ENCODE peak calls at places on chromosomes 5 and 9, in six cellular contexts. J is right lobe of liver, T is A549, N is lung, U is cardiac muscle cell, G is right atrium auricular region. V is an unnamed sample.

GRCh38 chr9:128550770-128551651 is 1.4 kb upstream of the SPTAN1 start:
- DNase-seq in T (no peak), G (peak; percentile 64), N (no peak), J (peak; percentile 69), U (no peak), V (peak; percentile 71)

GRCh38 chr9:130663258-130664171 is 879 bp upstream of the PRDM12 start:
- DNase-seq in U (no peak), J (no peak), T (peak; percentile 58), N (no peak), G (no peak), V (peak; percentile 79)

GRCh38 chr9:78298046-78298511 is 1.2 kb downstream of the PSAT1 start:
- DNase-seq in T (peak; percentile 38), N (no peak), G (peak; percentile 42), J (no peak), U (peak; percentile 40), V (peak; percentile 73)

GRCh38 chr5:23389543-23390215 is 117.7 kb upstream of the PRDM9 start:
- DNase-seq in G (no peak), T (no peak), J (no peak), U (peak; percentile 2), N (no peak), V (peak; percentile 70)

GRCh38 chr5:106019271-106019670 is 1651.5 kb downstream of the EFNA5 start:
- DNase-seq in J (no peak), G (no peak), U (no peak), N (no peak), T (no peak), V (no peak)

GRCh38 chr5:543351-543750 is 19.1 kb upstream of the SLC9A3 start:
- DNase-seq in G (no peak), N (no peak), U (no peak), T (no peak), J (no peak), V (no peak)

GRCh38 chr5:43422143-43422542 is 10.0 kb upstream of the CCL28 start:
- DNase-seq in N (no peak), G (no peak), U (no peak), T (no peak), J (no peak), V (no peak)

GRCh38 chr9:107584186-107584585 is 94.6 kb upstream of the KLF4 start:
- DNase-seq in J (no peak), G (no peak), N (no peak), T (no peak), U (no peak), V (peak; percentile 69)

GRCh38 chr9:98101868-98102273 is 17.2 kb downstream of the TRIM14 start:
- DNase-seq in U (no peak), N (no peak), J (peak; percentile 19), T (no peak), G (no peak), V (peak; percentile 54)

GRCh38 chr5:16134204-16134603 is 45.4 kb downstream of the MARCHF11 start:
- DNase-seq in J (no peak), U (no peak), T (no peak), G (no peak), N (no peak), V (no peak)

GRCh38 chr5:108515706-108516105 is 133.8 kb upstream of the FBXL17 start:
- DNase-seq in N (no peak), U (no peak), T (no peak), J (no peak), G (no peak), V (no peak)

GRCh38 chr5:147234825-147235635 is at the start of gene STK32A:
- DNase-seq in G (no peak), U (peak; percentile 80), T (no peak), J (no peak), N (peak; percentile 81), V (peak; percentile 95)

GRCh38 chr9:98019098-98019497 is 36.0 kb downstream of the ANP32B start:
- DNase-seq in N (no peak), T (no peak), U (no peak), G (no peak), J (no peak), V (no peak)

GRCh38 chr9:136621734-136622093 is 41.0 kb upstream of the EGFL7 start:
- DNase-seq in N (no peak), T (no peak), U (no peak), G (no peak), J (no peak), V (no peak)

GRCh38 chr9:83620841-83621636 is 1.9 kb upstream of the IDNK start:
- DNase-seq in J (peak; percentile 82), G (no peak), N (no peak), T (peak; percentile 63), U (peak; percentile 66), V (peak; percentile 86)

GRCh38 chr5:132679717-132680380 is 6.1 kb downstream of the IL4 start:
- DNase-seq in J (no peak), U (no peak), T (no peak), G (peak; percentile 38), N (no peak), V (peak; percentile 37)

GRCh38 chr9:131142160-131142559 is 16.8 kb downstream of the NUP214 start:
- DNase-seq in T (no peak), G (no peak), N (no peak), J (no peak), U (no peak), V (no peak)

GRCh38 chr5:125491986-125492385 is 745.5 kb upstream of the ZNF608 start:
- DNase-seq in N (no peak), G (no peak), U (no peak), T (no peak), J (no peak), V (no peak)

GRCh38 chr9:121830441-121831140 is 179.2 kb downstream of the DAB2IP start:
- DNase-seq in U (no peak), G (no peak), T (no peak), J (peak; percentile 18), N (no peak), V (peak; percentile 22)

GRCh38 chr9:129954868-129955550 is 88.0 kb downstream of the FNBP1 start:
- DNase-seq in U (no peak), J (no peak), N (no peak), T (no peak), G (peak; percentile 53), V (no peak)

GRCh38 chr5:115415143-115415491 is 118.7 kb upstream of the CCDC112 start:
- DNase-seq in N (peak; percentile 91), J (no peak), T (peak; percentile 23), G (no peak), U (peak; percentile 11), V (no peak)

GRCh38 chr5:97021416-97021815 is 85.5 kb downstream of the LNPEP start:
- DNase-seq in U (no peak), G (no peak), N (no peak), J (no peak), T (no peak), V (no peak)

GRCh38 chr5:6722015-6722414 is 8.8 kb downstream of the TENT4A start:
- DNase-seq in U (no peak), G (no peak), J (no peak), N (no peak), T (no peak), V (no peak)

GRCh38 chr5:16626696-16627264 is 10.0 kb upstream of the RETREG1 start:
- DNase-seq in G (no peak), T (no peak), J (no peak), U (no peak), N (no peak), V (no peak)

GRCh38 chr9:27442464-27442863 is 81.6 kb upstream of the IFNK start:
- DNase-seq in T (no peak), N (no peak), G (no peak), J (peak; percentile 60), U (no peak), V (no peak)

GRCh38 chr9:27451207-27451792 is 72.8 kb upstream of the IFNK start:
- DNase-seq in U (no peak), T (no peak), J (no peak), N (no peak), G (no peak), V (no peak)

GRCh38 chr9:27445057-27445990 is 78.8 kb upstream of the IFNK start:
- DNase-seq in G (no peak), J (no peak), N (no peak), U (no peak), T (no peak), V (no peak)

GRCh38 chr9:27450752-27451151 is 73.3 kb upstream of the IFNK start:
- DNase-seq in G (no peak), U (no peak), T (no peak), N (no peak), J (no peak), V (no peak)

GRCh38 chr9:27447036-27447700 is 76.9 kb upstream of the IFNK start:
- DNase-seq in U (no peak), J (no peak), N (no peak), G (no peak), T (no peak), V (no peak)
- H3K27ac ChIP-seq in U (no peak overlapping the region), J (no peak overlapping the region), N (no peak overlapping the region), G (no peak overlapping the region), T (no peak overlapping the region), V (no peak overlapping the region)

DNA sequence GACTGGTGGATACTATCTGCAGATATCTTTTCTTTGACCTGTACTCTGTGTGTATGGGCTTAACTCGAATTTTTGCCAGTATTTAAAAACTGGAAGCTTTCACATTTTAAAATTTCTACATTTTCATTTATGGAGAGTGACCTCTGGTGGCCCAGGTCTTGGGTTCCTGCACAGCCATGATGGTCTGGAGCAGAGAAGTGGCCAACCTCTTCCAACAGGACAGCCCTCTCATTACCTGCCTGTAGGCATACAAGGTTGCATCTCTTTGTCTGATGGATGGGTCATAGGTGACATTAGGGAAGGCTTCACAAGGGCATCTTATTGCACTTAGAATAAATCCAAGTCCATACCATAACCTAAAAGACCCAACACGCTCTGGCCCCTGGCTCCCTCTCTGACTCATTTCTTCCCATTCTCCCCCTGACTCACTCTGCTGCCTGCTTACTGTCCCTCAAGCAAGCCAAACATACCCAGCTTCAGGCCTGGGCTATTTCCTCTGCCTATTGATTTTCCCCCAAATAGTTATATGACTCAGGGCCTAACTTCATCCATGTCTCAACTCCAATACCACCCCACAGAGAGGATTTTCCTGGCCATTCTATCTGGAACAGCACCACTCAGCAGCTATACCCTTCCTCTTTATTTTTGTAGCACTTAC is 113.3 kb upstream of the SLC1A3 start:
- DNase-seq in G (no peak), U (no peak), T (no peak), N (no peak), J (no peak), V (no peak)
- TF ChIP-seq CTCF in G (no peak), U (peak; percentile 5), T (no peak), N (no peak), J (no peak), V (peak; percentile 36)

DNA sequence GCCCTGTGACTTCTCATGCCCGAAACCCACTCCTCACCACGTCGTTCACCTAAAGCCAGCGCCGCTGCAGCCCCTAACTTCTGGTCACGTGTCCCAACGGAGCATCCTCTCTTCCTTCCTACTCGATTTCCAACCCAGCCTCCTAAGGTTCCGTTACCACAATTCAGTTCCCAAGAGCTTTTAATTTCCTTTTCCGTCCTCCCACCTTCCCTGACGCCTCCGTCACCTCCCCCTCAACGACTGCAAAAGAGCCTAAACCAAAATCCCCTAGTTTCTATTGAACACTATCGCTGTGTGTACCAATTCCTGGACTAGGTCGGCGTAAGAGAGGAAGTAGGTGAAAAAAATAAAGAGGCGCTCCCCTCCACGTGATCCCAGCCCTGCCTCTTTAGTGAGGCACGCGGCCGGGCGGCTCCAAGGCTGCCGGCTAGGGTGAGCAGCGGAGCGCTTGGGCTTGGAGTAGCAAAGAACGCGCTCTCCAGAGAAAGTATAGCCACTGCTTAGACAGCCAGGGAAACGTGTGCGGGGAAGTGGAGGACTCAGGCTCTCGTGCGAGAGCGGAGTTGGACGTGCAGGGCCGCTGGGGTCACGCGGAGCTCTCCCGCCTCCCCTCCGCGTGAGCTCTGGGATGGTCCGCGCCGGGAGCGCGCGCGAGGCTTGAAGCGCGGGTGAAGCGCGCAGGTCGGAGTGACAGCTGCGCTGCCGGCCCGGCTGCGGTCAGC is at the start of the genes CENPP and NOL8:
- DNase-seq in N (peak; percentile 85), T (peak; percentile 89), J (peak; percentile 90), G (peak; percentile 91), U (peak; percentile 93), V (peak; percentile 93)
- H3K27ac ChIP-seq in N (peak within 1 kb of the TSS; percentile 96), T (peak within 1 kb of the TSS; percentile 99), J (peak within 1 kb of the TSS; percentile 95), G (peak within 1 kb of the TSS; percentile 96), U (peak within 1 kb of the TSS; percentile 100), V (peak within 1 kb of the TSS; percentile 99)

GRCh38 chr9:134168731-134169130 is 4.4 kb upstream of the RNU6ATAC start:
- DNase-seq in G (no peak), U (no peak), T (no peak), N (no peak), J (no peak), V (peak; percentile 81)
- TF ChIP-seq CTCF in G (no peak), U (no peak), T (no peak), N (no peak), J (no peak), V (peak; percentile 64)